ENCODE peak calls at places on chromosomes 16 and 17, in nine cellular contexts. F, T, N, Z, L, X, J, G and U are unnamed samples.

GRCh38 chr17:56174421-56174820 is 21.1 kb downstream of the ANKFN1 start:
- DNase-seq in G (no peak), X (no peak), T (no peak), J (no peak), L (no peak), F (no peak), Z (no peak), N (no peak), U (no peak)

GRCh38 chr17:43874293-43874692 is 27.3 kb downstream of the CD300LG start:
- DNase-seq in J (no peak), T (no peak), L (no peak), N (no peak), F (no peak), G (no peak), Z (no peak), X (no peak), U (no peak)

GRCh38 chr17:41494524-41494923 is 4.8 kb upstream of the KRT36 start:
- DNase-seq in F (no peak), L (no peak), X (no peak), N (no peak), T (no peak), G (no peak), J (no peak), Z (no peak), U (no peak)

GRCh38 chr17:56159764-56160394 is 6.6 kb downstream of the ANKFN1 start:
- DNase-seq in T (no peak), X (no peak), L (no peak), N (no peak), G (no peak), J (no peak), F (no peak), Z (peak), U (no peak)

GRCh38 chr17:12438813-12439586 is 226.7 kb upstream of the MYOCD start:
- DNase-seq in N (no peak), J (peak), F (no peak), Z (no peak), L (no peak), G (no peak), X (no peak), T (no peak), U (no peak)

GRCh38 chr17:16888413-16889087 is 83.4 kb downstream of the TNFRSF13B start:
- DNase-seq in X (no peak), F (no peak), L (no peak), J (no peak), T (no peak), Z (no peak), G (no peak), N (no peak), U (no peak)

GRCh38 chr16:69438465-69438864 is 14.0 kb downstream of the CYB5B start:
- DNase-seq in X (no peak), T (no peak), F (no peak), N (no peak), L (no peak), G (no peak), J (no peak), Z (no peak), U (no peak)

GRCh38 chr17:65794572-65794971 is 233.1 kb upstream of the AXIN2 start:
- DNase-seq in L (no peak), F (no peak), G (no peak), Z (peak), X (peak), T (peak), J (peak), N (no peak), U (no peak)

GRCh38 chr17:45224671-45225050 is 3.0 kb downstream of the FMNL1 start:
- DNase-seq in N (no peak), F (no peak), Z (no peak), L (no peak), X (no peak), T (no peak), J (no peak), G (no peak), U (no peak)

GRCh38 chr17:45833826-45834439 is 10.7 kb upstream of the SPPL2C start:
- DNase-seq in Z (no peak), J (peak), T (no peak), X (no peak), F (no peak), N (peak), L (no peak), G (no peak), U (no peak)

GRCh38 chr16:54546481-54546880 is 259.9 kb upstream of the IRX3 start:
- DNase-seq in T (no peak), N (no peak), G (no peak), F (no peak), L (no peak), J (no peak), X (no peak), Z (no peak), U (no peak)

GRCh38 chr17:77105706-77106105 is 35.1 kb upstream of the SEC14L1 start:
- DNase-seq in J (no peak), F (no peak), Z (no peak), T (no peak), L (no peak), G (no peak), X (no peak), N (no peak), U (no peak)

GRCh38 chr17:40312893-40313659 is 4.1 kb downstream of the RARA start:
- DNase-seq in N (no peak), J (no peak), T (no peak), Z (no peak), G (no peak), F (peak), L (peak), X (peak), U (no peak)

GRCh38 chr17:72922223-72922622 is 170.3 kb downstream of the SLC39A11 start:
- DNase-seq in F (no peak), T (no peak), L (no peak), Z (no peak), J (no peak), N (no peak), X (no peak), G (no peak), U (no peak)

GRCh38 chr16:7615565-7615964 is 282.9 kb downstream of the RBFOX1 start:
- DNase-seq in T (no peak), G (no peak), Z (no peak), N (no peak), X (peak), J (peak), F (no peak), L (no peak), U (no peak)
- TF ChIP-seq POLR2AphosphoS5 in T (no peak), G (no peak), Z (no peak), N (no peak), X (no peak), J (no peak), F (no peak), L (no peak), U (no peak)

GRCh38 chr17:28722413-28723158 is 2.8 kb downstream of the RPL23A start:
- DNase-seq in G (no peak), Z (no peak), N (no peak), F (no peak), T (no peak), L (no peak), J (no peak), X (no peak), U (no peak)
- TF ChIP-seq POLR2AphosphoS5 in G (no peak), Z (no peak), N (no peak), F (no peak), T (no peak), L (no peak), J (no peak), X (no peak), U (no peak)

GRCh38 chr16:31256466-31256865 is 3.3 kb upstream of the ITGAM start:
- DNase-seq in Z (no peak), J (no peak), L (no peak), F (no peak), T (no peak), G (no peak), X (no peak), N (no peak), U (no peak)
- TF ChIP-seq POLR2AphosphoS5 in Z (no peak), J (no peak), L (no peak), F (no peak), T (no peak), G (no peak), X (no peak), N (no peak), U (no peak)

GRCh38 chr17:75875940-75876189 is 2.5 kb downstream of the TRIM47 start:
- DNase-seq in T (no peak), J (no peak), F (peak), L (no peak), X (peak), G (peak), N (peak), Z (no peak), U (peak)

GRCh38 chr17:75875182-75875939 is 3.0 kb downstream of the TRIM47 start:
- DNase-seq in T (no peak), X (peak), L (no peak), F (peak), Z (no peak), J (no peak), N (peak), G (no peak), U (peak)

GRCh38 chr17:75876938-75877751 is 1.2 kb downstream of the TRIM47 start:
- DNase-seq in J (no peak), X (peak), G (peak), Z (peak), L (peak), F (peak), N (peak), T (no peak), U (peak)

GRCh38 chr17:75877752-75878173 is 618 bp downstream of the TRIM47 start:
- DNase-seq in G (peak), L (no peak), Z (peak), X (peak), T (peak), N (peak), F (peak), J (peak), U (peak)

DNA sequence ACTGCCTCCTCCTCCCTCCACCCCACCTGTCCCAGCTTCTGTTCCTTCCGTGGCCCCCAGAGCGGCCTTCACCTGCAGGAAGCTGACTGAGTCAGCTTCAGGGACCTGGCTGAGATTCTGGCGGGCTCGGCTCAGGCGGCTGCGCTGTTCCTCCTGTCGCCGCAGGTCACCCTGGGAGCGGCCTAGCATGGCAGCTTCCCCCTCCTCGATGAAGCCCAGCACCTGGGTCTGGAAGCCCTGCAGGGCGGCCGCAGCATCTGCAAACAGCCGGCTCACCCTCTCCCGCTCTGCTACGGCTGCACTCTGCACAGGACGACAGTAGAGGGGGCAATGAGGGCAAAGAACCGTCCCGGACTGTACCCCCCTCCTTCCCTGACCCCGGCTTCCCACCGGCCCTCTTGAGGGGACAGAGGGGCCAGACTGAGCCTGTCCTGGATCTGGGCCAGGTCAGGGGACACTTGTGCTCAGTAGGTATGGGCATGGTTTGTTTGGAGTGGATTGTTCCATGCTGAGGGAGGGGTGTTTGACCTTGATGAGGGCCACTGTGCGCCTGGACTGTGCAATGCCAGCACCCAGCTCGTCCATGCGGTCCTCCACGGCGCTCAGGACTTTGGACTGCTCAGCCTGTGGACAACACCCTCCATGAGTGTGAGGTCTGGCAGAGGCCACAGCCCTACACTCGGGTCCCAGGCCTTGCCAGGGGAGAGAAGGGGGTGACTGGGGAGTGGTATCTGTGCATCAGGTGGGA is 2.0 kb downstream of the TRIM47 start:
- DNase-seq in X (peak), J (no peak), G (no peak), T (no peak), F (peak), L (no peak), Z (peak), N (peak), U (no peak)
- TF ChIP-seq POLR2AphosphoS5 in X (no peak), J (no peak), G (no peak), T (no peak), F (no peak), L (no peak), Z (no peak), N (peak), U (peak)

DNA sequence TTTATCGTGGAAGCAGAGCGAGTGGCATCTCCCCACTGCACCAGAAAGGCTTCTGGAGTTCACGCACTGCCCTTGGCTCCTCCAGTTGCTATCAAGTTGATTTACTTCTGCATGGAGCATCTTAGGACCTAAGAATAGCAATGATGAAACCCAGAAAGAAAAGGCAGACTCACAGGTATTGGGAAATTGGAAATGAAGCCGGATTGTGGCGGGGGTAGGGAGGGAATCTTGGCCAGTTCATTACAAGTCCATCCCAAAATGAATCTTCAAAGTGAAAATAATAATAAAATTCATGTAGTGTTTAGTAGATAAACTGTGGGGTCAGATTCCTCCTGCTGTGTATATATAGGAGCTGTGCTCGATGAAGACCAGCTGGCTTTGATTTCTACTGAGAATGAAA is 33.7 kb downstream of the TEKT3 start:
- DNase-seq in G (no peak), T (no peak), J (no peak), F (peak), N (no peak), X (no peak), L (no peak), Z (no peak), U (no peak)
- TF ChIP-seq POLR2AphosphoS5 in G (peak), T (no peak), J (no peak), F (peak), N (no peak), X (no peak), L (no peak), Z (no peak), U (no peak)

GRCh38 chr17:7620835-7621234 is 6.1 kb upstream of the FXR2 start:
- DNase-seq in X (no peak), F (no peak), G (no peak), N (no peak), T (no peak), L (no peak), Z (no peak), J (no peak), U (no peak)
- TF ChIP-seq POLR2AphosphoS5 in X (no peak), F (no peak), G (no peak), N (no peak), T (no peak), L (no peak), Z (no peak), J (no peak), U (no peak)

GRCh38 chr17:8311131-8311790 is 1.2 kb downstream of the ARHGEF15 start:
- DNase-seq in G (no peak), J (no peak), N (no peak), F (no peak), Z (no peak), X (no peak), T (no peak), L (no peak), U (no peak)
- TF ChIP-seq POLR2AphosphoS5 in G (no peak), J (no peak), N (no peak), F (no peak), Z (no peak), X (no peak), T (no peak), L (no peak), U (no peak)

DNA sequence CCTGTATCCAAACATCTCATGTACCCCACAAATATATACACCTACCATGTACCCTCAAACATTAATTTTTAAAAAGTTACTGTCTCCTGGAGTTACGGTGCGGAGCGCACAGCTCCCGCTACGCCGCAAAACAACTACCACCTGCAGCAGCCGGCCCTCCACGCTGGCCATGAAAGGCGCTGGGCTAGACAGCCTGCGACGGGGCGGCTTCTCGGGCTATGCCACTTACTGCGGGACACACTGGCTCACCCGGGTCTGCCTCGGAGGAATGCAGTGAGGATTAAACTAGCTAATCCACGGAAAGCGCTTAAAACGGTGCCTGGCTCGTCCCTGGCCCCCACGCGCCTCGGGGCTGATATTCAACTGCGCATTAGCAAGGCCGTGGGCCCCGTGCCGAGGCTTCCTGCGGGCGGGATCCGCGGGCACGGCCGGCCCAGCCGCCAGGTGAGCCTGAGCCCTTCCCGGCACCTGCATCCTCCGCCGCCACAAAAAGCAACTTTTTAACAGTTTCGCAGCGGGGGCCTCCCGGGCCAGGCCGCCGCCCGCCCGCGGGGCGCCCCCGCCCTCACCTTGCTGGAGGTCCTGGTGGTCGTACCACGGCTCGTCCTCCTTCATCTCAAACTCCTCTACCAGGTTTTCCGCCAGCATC is 633 bp downstream of the CDR2 start:
- DNase-seq in N (peak), F (peak), Z (peak), X (peak), G (peak), T (peak), L (peak), J (no peak), U (peak)
- TF ChIP-seq POLR2AphosphoS5 in N (no peak), F (no peak), Z (no peak), X (no peak), G (no peak), T (peak), L (no peak), J (no peak), U (no peak)

DNA sequence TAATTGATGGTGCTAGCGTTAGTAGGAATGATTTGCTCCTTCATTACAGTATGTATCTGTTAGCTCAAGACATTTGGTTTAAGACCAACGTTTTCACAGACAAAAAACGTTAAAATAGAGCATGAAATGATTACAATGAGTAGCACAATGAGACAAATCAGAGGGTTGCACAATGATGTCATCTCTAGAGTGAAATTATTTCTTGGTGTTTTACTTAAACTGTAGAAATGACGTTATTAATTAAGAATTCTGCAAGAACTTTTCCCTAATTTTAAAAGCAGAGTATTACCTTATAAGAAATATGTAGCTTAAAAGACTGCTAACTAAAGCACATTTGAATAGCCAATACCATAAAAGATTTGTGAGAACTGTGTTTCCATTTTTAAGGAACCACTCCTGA is 373.4 kb upstream of the KIF2B start:
- DNase-seq in J (no peak), L (no peak), N (no peak), G (no peak), T (no peak), X (no peak), Z (no peak), F (no peak), U (no peak)
- TF ChIP-seq POLR2AphosphoS5 in J (no peak), L (no peak), N (no peak), G (no peak), T (no peak), X (no peak), Z (no peak), F (no peak), U (no peak)